ENCODE peak calls at places on chromosomes 11 and 22, in four cellular contexts. K is MCF 10A, M is endodermal cell, U is PC-3. W is an unnamed sample.

GRCh38 chr11:68302256-68303054 is 9.9 kb upstream of the LRP5 start:
- DNase-seq in M (no peak), K (peak), U (peak), W (peak)

GRCh38 chr11:73384871-73385692 is 8.9 kb downstream of the RELT start:
- DNase-seq in K (no peak), U (no peak), M (no peak), W (no peak)

GRCh38 chr11:111631666-111632039 is 29.4 kb downstream of the SIK2 start:
- DNase-seq in U (peak), K (peak), M (no peak), W (peak)

GRCh38 chr11:65900125-65900898 is at the start of gene FOSL1:
- DNase-seq in M (peak), K (peak), U (peak), W (peak)

GRCh38 chr11:126925321-126926093 is 75.1 kb downstream of the KIRREL3 start:
- DNase-seq in K (peak), U (peak), M (peak), W (no peak)

GRCh38 chr11:27701262-27702105 is 1.2 kb upstream of the BDNF start:
- DNase-seq in U (peak), K (peak), M (no peak), W (peak)

GRCh38 chr22:29065468-29066190 is 4.0 kb upstream of the C22orf31 start:
- DNase-seq in U (no peak), M (no peak), K (no peak), W (no peak)

GRCh38 chr11:48017105-48017874 is 36.9 kb downstream of the PTPRJ start:
- DNase-seq in K (no peak), M (no peak), U (no peak), W (no peak)

GRCh38 chr11:120004723-120005122 is 133.2 kb downstream of the TRIM29 start:
- DNase-seq in M (no peak), U (no peak), K (no peak), W (no peak)

GRCh38 chr22:47309946-47310345 is 547.5 kb downstream of the TBC1D22A start:
- DNase-seq in K (no peak), U (no peak), M (no peak), W (no peak)

GRCh38 chr11:106306942-106307341 is 229.5 kb downstream of the AASDHPPT start:
- DNase-seq in M (no peak), U (peak), K (peak), W (no peak)

GRCh38 chr11:6061475-6061874 is 30.9 kb upstream of the OR56A1 start:
- DNase-seq in M (peak), U (no peak), K (no peak), W (no peak)

GRCh38 chr11:6251990-6252473 is 7.6 kb upstream of the CCKBR start:
- DNase-seq in U (no peak), M (no peak), K (no peak), W (no peak)

GRCh38 chr11:35943761-35944502 is at the start of gene LDLRAD3:
- DNase-seq in M (peak), U (peak), K (peak), W (peak)

GRCh38 chr11:112588252-112588668 is 327.6 kb upstream of the PLET1 start:
- DNase-seq in U (peak), M (peak), K (peak), W (peak)

GRCh38 chr11:115126515-115127208 is 377.6 kb downstream of the CADM1 start:
- DNase-seq in K (no peak), M (no peak), U (no peak), W (no peak)

GRCh38 chr11:117604349-117604995 is 192.5 kb downstream of the DSCAML1 start:
- DNase-seq in U (peak), M (peak), K (peak), W (no peak)

GRCh38 chr11:67422894-67423293 is 5.4 kb upstream of the RPS6KB2 start:
- DNase-seq in M (peak), U (peak), K (peak), W (no peak)

GRCh38 chr11:120324932-120325810 is at the start of gene TLCD5:
- DNase-seq in U (peak), M (peak), K (peak), W (peak)

GRCh38 chr11:62295504-62295903 is 3.4 kb downstream of the SCGB1D4 start:
- DNase-seq in K (peak), U (peak), M (peak), W (peak)

GRCh38 chr11:84763931-84764330 is 863.2 kb downstream of the DLG2 start:
- DNase-seq in K (no peak), M (no peak), U (no peak), W (no peak)

GRCh38 chr11:127023991-127024390 is 23.4 kb upstream of the KIRREL3 start:
- DNase-seq in U (no peak), K (no peak), M (no peak), W (no peak)

GRCh38 chr22:38074181-38075104 is 9.5 kb downstream of the SLC16A8 start:
- DNase-seq in K (no peak), M (peak), U (no peak), W (peak)

GRCh38 chr11:19705936-19706335 is 6.7 kb upstream of the NAV2 start:
- DNase-seq in U (no peak), M (no peak), K (no peak), W (no peak)

GRCh38 chr11:11476499-11476898 is 123.4 kb upstream of the CSNK2A3 start:
- DNase-seq in M (no peak), K (no peak), U (no peak), W (no peak)

GRCh38 chr11:70281114-70281729 is 10.7 kb downstream of the PPFIA1 start:
- DNase-seq in M (no peak), U (no peak), K (no peak), W (peak)

GRCh38 chr11:66069715-66070603 is at the start of gene PACS1:
- DNase-seq in M (peak), K (peak), U (peak), W (peak)

GRCh38 chr11:130624946-130625345 is 176.5 kb downstream of the ADAMTS15 start:
- DNase-seq in M (no peak), U (no peak), K (no peak), W (no peak)

GRCh38 chr11:70251583-70252285 is 18.8 kb upstream of the PPFIA1 start:
- DNase-seq in K (peak), M (no peak), U (no peak), W (no peak)

GRCh38 chr22:26481112-26481693 is 2.4 kb downstream of the HPS4 start:
- DNase-seq in U (no peak), M (no peak), K (no peak), W (no peak)

GRCh38 chr11:57658023-57658361 is 430 bp downstream of the CLP1 start:
- DNase-seq in M (no peak), K (no peak), U (no peak), W (no peak)

DNA sequence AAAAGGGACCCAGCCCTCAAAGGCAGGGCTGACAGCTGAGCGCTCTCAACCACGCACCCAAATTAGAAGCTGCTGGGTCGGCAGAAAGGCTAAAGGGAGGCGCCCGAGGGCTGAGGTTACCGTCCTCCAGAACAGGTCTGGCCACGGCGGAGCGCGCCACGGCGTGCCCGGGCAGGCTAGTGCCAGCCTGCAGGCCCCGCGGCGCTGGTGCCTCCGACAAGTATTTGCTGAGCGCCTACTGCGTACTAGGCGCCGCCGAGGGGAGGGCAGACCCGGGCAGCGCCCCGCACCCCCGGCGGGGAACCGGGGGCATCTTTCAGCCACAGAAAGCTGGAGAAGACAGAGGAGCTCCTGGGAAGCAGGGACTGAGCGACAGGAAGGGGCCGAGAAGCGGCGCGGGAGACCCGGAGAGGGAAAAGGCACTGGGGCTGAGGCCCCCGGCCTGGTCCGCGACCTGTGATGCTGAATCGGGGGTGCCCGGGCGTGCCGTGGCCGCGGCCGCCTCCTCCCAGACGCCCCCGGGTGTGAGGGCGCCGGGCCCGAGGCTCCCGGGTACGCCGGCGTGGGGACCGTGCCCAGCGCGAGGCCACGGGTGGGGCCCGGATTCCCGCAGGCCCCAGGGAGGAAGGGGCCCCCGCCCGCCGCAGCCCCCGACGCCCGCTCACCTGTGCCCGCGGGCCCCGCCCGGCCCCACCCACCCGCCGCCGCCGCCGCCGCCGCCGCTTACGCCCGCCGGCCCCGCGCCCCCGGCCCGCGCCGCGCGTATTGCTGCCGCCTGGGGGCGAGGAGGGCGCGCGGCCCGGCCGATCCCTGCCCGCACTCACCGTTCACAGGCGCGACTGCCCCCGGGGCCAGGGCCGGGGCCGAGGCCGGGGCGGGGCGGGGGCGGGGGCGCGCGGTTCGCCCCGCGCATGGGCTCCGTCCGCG is 521 bp downstream of the HRAS start:
- DNase-seq in M (peak), K (peak), U (peak), W (no peak)
- TF ChIP-seq CTCF in M (no peak), K (no peak), U (no peak), W (no peak)

GRCh38 chr22:50236731-50237409 is 8.0 kb downstream of the TUBGCP6 start:
- DNase-seq in U (peak), M (peak), K (no peak), W (peak)
- TF ChIP-seq CTCF in U (peak), M (peak), K (peak), W (peak)

DNA sequence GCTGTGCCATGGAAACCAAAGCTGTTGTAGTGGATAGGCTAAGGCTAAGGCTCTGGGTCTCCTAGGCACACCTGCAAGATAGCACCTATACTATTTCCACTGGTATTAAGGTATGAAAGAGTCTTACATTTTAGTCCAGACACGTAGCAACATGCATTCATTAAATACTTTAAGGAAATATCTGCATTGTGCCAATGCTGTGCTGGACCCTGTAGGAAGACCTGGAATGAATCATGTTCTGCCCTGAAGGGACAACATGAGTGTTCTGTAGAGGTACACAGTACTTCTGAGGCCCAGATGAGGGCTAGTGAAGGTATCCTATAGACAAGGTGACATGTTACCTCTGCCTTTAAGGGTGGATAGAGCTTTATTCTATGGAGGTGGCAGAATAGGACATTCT is 35.2 kb upstream of the RRM1 start:
- DNase-seq in U (no peak), K (peak), M (no peak), W (no peak)
- TF ChIP-seq CTCF in U (no peak), K (no peak), M (no peak), W (no peak)

GRCh38 chr22:34976474-34976873 is 89.5 kb upstream of the ISX start:
- DNase-seq in K (no peak), U (no peak), M (no peak), W (no peak)

GRCh38 chr22:34973016-34973415 is 92.9 kb upstream of the ISX start:
- DNase-seq in U (no peak), M (peak), K (no peak), W (no peak)

GRCh38 chr22:34973926-34974325 is 92.0 kb upstream of the ISX start:
- DNase-seq in K (no peak), M (peak), U (no peak), W (peak)

GRCh38 chr22:34976886-34977285 is 89.1 kb upstream of the ISX start:
- DNase-seq in M (no peak), U (no peak), K (no peak), W (no peak)

GRCh38 chr22:34975721-34976120 is 90.2 kb upstream of the ISX start:
- DNase-seq in K (no peak), U (peak), M (peak), W (no peak)
- TF ChIP-seq CTCF in K (no peak), U (no peak), M (peak), W (no peak)

DNA sequence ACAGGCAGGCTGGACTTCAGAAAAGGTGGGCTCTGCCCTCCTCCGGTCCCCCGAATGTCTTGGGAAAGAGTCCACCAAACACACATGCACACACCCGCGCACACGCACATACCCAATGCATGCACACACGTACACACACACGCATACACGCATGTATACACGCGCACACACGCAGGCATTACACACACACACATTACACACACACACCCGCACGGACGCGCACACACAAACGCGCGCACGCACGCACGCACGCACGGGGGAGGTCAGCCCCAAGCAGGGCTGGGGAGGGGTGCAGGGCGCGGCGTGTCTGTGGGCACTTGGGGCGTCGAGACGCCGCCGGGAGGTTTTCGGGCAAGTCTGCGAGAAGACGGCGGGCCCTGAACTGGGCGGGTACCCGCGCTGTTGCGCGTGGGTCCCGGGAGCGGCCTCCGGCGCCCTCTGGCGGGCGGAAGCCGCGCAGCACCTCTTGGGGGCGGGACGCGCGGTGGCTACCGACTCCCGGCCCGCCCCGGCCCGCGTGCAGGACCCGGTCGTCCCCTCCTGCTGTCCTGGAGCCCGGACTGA is 3.5 kb downstream of the SEPTIN5 start:
- DNase-seq in U (peak), K (peak), M (peak), W (peak)
- TF ChIP-seq CTCF in U (peak), K (peak), M (peak), W (peak)

GRCh38 chr22:32446321-32446720 is 17.9 kb downstream of the BPIFC start:
- DNase-seq in M (no peak), K (peak), U (peak), W (no peak)

GRCh38 chr22:32448980-32449379 is 15.3 kb downstream of the BPIFC start:
- DNase-seq in K (peak), U (peak), M (no peak), W (no peak)

DNA sequence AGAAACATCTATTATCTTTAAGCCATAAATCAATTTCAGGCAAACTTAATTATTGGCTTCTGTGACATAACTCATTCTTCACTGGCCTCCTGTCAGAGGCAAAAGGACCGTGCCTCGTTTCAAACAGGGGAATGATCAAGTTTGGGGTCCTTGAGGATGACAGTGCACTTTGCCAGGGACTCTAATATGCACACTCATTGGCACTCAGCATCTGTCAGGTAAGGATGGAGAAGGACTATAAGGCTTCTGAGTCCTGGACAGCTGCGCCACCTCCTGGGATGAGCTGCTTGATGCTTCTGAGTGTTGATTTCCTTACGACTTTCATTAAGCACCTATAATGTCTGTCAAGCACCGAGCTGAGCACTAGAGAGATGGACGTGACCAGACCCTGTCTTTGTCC is 20.2 kb downstream of the BPIFC start:
- DNase-seq in U (peak), M (peak), K (peak), W (no peak)
- TF ChIP-seq CTCF in U (peak), M (peak), K (peak), W (peak)

W was measured in astrocyte of the spinal cord.